ENCODE peak calls at places on chromosomes 7 and 10, in four cellular contexts. R is cardiac muscle cell, A is SK-N-DZ, Y is Calu3. D is an unnamed sample.

GRCh38 chr10:102230861-102231356 is 4.8 kb downstream of the ELOVL3 start:
- DNase-seq in A (no peak), R (peak), Y (peak), D (peak)

GRCh38 chr7:84913731-84914130 is 273.1 kb downstream of the SEMA3D start:
- DNase-seq in R (no peak), A (no peak), Y (no peak), D (no peak)

GRCh38 chr7:69664433-69664832 is 66.2 kb downstream of the AUTS2 start:
- DNase-seq in A (no peak), R (no peak), Y (no peak), D (no peak)

GRCh38 chr7:32658034-32658944 is 163.0 kb downstream of the AVL9 start:
- DNase-seq in R (peak), Y (peak), A (no peak), D (peak)

GRCh38 chr10:97540669-97541500 is 31.7 kb upstream of the ANKRD2 start:
- DNase-seq in R (peak), A (no peak), Y (no peak), D (no peak)

GRCh38 chr7:32206987-32207386 is 136.8 kb upstream of the PDE1C start:
- DNase-seq in A (no peak), Y (peak), R (peak), D (no peak)

GRCh38 chr7:81256991-81257390 is 338.1 kb upstream of the SEMA3C start:
- DNase-seq in Y (no peak), A (peak), R (peak), D (no peak)

GRCh38 chr10:33139191-33139646 is 181.2 kb upstream of the ITGB1 start:
- DNase-seq in Y (no peak), R (no peak), A (no peak), D (no peak)

GRCh38 chr7:23530355-23530754 is 1.4 kb downstream of the TRA2A start:
- DNase-seq in R (peak), A (peak), Y (peak), D (no peak)

GRCh38 chr7:37987732-37988131 is 67.3 kb downstream of the EPDR1 start:
- DNase-seq in Y (peak), R (peak), A (no peak), D (no peak)

GRCh38 chr10:13095094-13095493 is 4.9 kb upstream of the OPTN start:
- DNase-seq in Y (no peak), A (no peak), R (no peak), D (no peak)

GRCh38 chr10:94042001-94042813 is 48.5 kb downstream of the PLCE1 start:
- DNase-seq in Y (peak), A (no peak), R (peak), D (peak)

GRCh38 chr7:95886501-95887090 is 114.2 kb downstream of the DYNC1I1 start:
- DNase-seq in A (peak), Y (peak), R (peak), D (no peak)

GRCh38 chr7:46932656-46933424 is 649.1 kb downstream of the TNS3 start:
- DNase-seq in R (peak), Y (peak), A (peak), D (no peak)

GRCh38 chr7:25025218-25025671 is 45.3 kb upstream of the OSBPL3 start:
- DNase-seq in A (no peak), Y (peak), R (peak), D (no peak)

GRCh38 chr7:81331061-81332018 is 412.5 kb upstream of the SEMA3C start:
- DNase-seq in A (no peak), Y (no peak), R (peak), D (no peak)

GRCh38 chr10:6161913-6162312 is 40.8 kb upstream of the PFKFB3 start:
- DNase-seq in Y (no peak), R (no peak), A (no peak), D (no peak)

GRCh38 chr7:70833726-70834125 is 298.2 kb upstream of the GALNT17 start:
- DNase-seq in R (peak), Y (no peak), A (no peak), D (no peak)

GRCh38 chr7:3042861-3043489 is 692 bp downstream of the CARD11 start:
- DNase-seq in Y (peak), R (no peak), A (no peak), D (no peak)

GRCh38 chr10:44235363-44235762 is 149.5 kb downstream of the CXCL12 start:
- DNase-seq in Y (no peak), R (no peak), A (no peak), D (no peak)

GRCh38 chr10:42952358-42952757 is 124.5 kb upstream of the RET start:
- DNase-seq in Y (peak), A (peak), R (no peak), D (peak)

GRCh38 chr10:124577651-124578050 is 116.0 kb downstream of the LHPP start:
- DNase-seq in R (no peak), A (no peak), Y (no peak), D (no peak)

GRCh38 chr7:129742267-129742666 is 130.7 kb downstream of the NRF1 start:
- DNase-seq in A (no peak), Y (no peak), R (no peak), D (no peak)

GRCh38 chr10:29535778-29536459 is 98.9 kb downstream of the SVIL start:
- DNase-seq in R (no peak), Y (peak), A (no peak), D (no peak)

GRCh38 chr7:130960208-130960988 is 226.4 kb upstream of the KLF14 start:
- DNase-seq in R (peak), A (no peak), Y (peak), D (peak)

GRCh38 chr10:35605191-35605590 is at the start of gene GJD4:
- DNase-seq in A (no peak), R (no peak), Y (no peak), D (no peak)

GRCh38 chr10:60230892-60231291 is 158.8 kb downstream of the ANK3 start:
- DNase-seq in R (peak), A (no peak), Y (no peak), D (no peak)

D was measured in HCT116.